ENCODE peak calls at places on chromosomes 3 and 15, in six cellular contexts. Q, O, U, T, F and D are unnamed samples.

GRCh38 chr3:131540143-131540542 is 37.4 kb upstream of the MRPL3 start:
- DNase-seq in F (no peak), T (peak), Q (no peak), U (no peak), O (no peak), D (no peak)

GRCh38 chr3:52108302-52109232 is 45.7 kb downstream of the POC1A start:
- DNase-seq in O (no peak), T (peak), U (no peak), Q (no peak), F (no peak), D (no peak)

GRCh38 chr3:49724586-49724985 is 835 bp upstream of the GMPPB start:
- DNase-seq in T (no peak), O (no peak), U (peak), Q (peak), F (peak), D (no peak)

GRCh38 chr15:39350785-39351184 is 230.1 kb upstream of the THBS1 start:
- DNase-seq in F (no peak), O (no peak), U (no peak), Q (no peak), T (no peak), D (no peak)

GRCh38 chr3:45915518-45916231 is 27.6 kb upstream of the CXCR6 start:
- DNase-seq in U (no peak), O (peak), F (peak), Q (peak), T (peak), D (no peak)

GRCh38 chr3:152595975-152596832 is 238.7 kb upstream of the P2RY1 start:
- DNase-seq in Q (peak), O (peak), F (no peak), T (peak), U (peak), D (no peak)

GRCh38 chr3:33096103-33096868 is 660 bp downstream of the GLB1 start:
- DNase-seq in O (no peak), Q (peak), F (peak), U (peak), T (peak), D (peak)

GRCh38 chr15:93948728-93949127 is 282.6 kb upstream of the MCTP2 start:
- DNase-seq in F (no peak), Q (no peak), U (no peak), T (no peak), O (no peak), D (no peak)

GRCh38 chr3:50274371-50275104 is 4.3 kb upstream of the LSMEM2 start:
- DNase-seq in Q (peak), T (peak), F (peak), O (no peak), U (peak), D (peak)

GRCh38 chr3:159766563-159767185 is 222.0 kb upstream of the IL12A start:
- DNase-seq in Q (peak), O (peak), U (no peak), F (no peak), T (peak), D (peak)

GRCh38 chr15:99100245-99101173 is 4.4 kb upstream of the SYNM start:
- DNase-seq in O (peak), Q (peak), T (peak), F (peak), U (peak), D (peak)

GRCh38 chr3:79154861-79155260 is 612.9 kb downstream of the ROBO1 start:
- DNase-seq in T (no peak), F (no peak), Q (no peak), U (no peak), O (no peak), D (no peak)

GRCh38 chr3:73136941-73137340 is 75.5 kb downstream of the EBLN2 start:
- DNase-seq in U (no peak), Q (no peak), T (no peak), F (no peak), O (no peak), D (no peak)

GRCh38 chr15:63243101-63243500 is 34.3 kb upstream of the APH1B start:
- DNase-seq in O (no peak), F (no peak), T (peak), Q (no peak), U (no peak), D (no peak)

GRCh38 chr3:171498921-171499320 is 38.7 kb upstream of the TNIK start:
- DNase-seq in Q (no peak), F (no peak), U (no peak), O (no peak), T (no peak), D (no peak)

GRCh38 chr3:29695201-29695904 is 414.5 kb downstream of the RBMS3 start:
- DNase-seq in U (peak), O (peak), T (peak), Q (no peak), F (no peak), D (no peak)

GRCh38 chr15:70099966-70100494 is 2.3 kb upstream of the TLE3 start:
- DNase-seq in U (no peak), T (no peak), Q (peak), F (peak), O (no peak), D (peak)

GRCh38 chr15:101675796-101676582 is 23.8 kb upstream of the TM2D3 start:
- DNase-seq in U (no peak), F (no peak), Q (peak), T (peak), O (peak), D (no peak)

GRCh38 chr15:34318277-34319079 is 19.1 kb downstream of the SLC12A6 start:
- DNase-seq in Q (peak), U (peak), F (peak), O (peak), T (peak), D (peak)

GRCh38 chr3:171615281-171615680 is 155.1 kb upstream of the TNIK start:
- DNase-seq in U (no peak), O (no peak), T (no peak), F (no peak), Q (no peak), D (no peak)

GRCh38 chr15:91945385-91945784 is 91.9 kb downstream of the SLCO3A1 start:
- DNase-seq in O (no peak), T (no peak), Q (no peak), F (no peak), U (no peak), D (no peak)

GRCh38 chr3:46939578-46940405 is 36.8 kb downstream of the CCDC12 start:
- DNase-seq in T (no peak), F (no peak), U (no peak), Q (no peak), O (no peak), D (no peak)

GRCh38 chr3:40911928-40912327 is 287.4 kb upstream of the CTNNB1 start:
- DNase-seq in O (no peak), T (no peak), Q (no peak), U (no peak), F (no peak), D (no peak)

GRCh38 chr15:58043192-58043903 is 22.2 kb downstream of the ALDH1A2 start:
- DNase-seq in T (peak), F (peak), U (peak), O (peak), Q (no peak), D (peak)

GRCh38 chr3:100665230-100665629 is 44.1 kb upstream of the TFG start:
- DNase-seq in O (peak), U (no peak), T (no peak), F (no peak), Q (no peak), D (no peak)

GRCh38 chr3:185328324-185329004 is 34.5 kb upstream of the MAP3K13 start:
- DNase-seq in O (no peak), Q (no peak), U (peak), F (no peak), T (no peak), D (no peak)